ENCODE peak calls at places on chromosomes 1 and 21, in six cellular contexts. Y is heart right ventricle, I is OCI-LY7, Z is right cardiac atrium, V is left ventricle myocardium inferior, L is neural progenitor cell. D is an unnamed sample. For H3K4me1, the result is how much of the 10 kb centered on the place peaks cover.

GRCh38 chr1:175911138-175911537 is 167.7 kb upstream of the TNR start:
- DNase-seq in Y (no peak), I (no peak), Z (no peak), V (no peak), L (no peak), D (no peak)

GRCh38 chr1:200376521-200376920 is 33.3 kb downstream of the ZNF281 start:
- DNase-seq in Y (no peak), I (no peak), Z (no peak), V (no peak), L (no peak), D (no peak)

GRCh38 chr1:241240084-241240483 is 116.9 kb downstream of the RGS7 start:
- DNase-seq in Y (no peak), I (no peak), Z (no peak), V (no peak), L (no peak), D (no peak)

GRCh38 chr1:150072959-150073358 is 5.4 kb downstream of the VPS45 start:
- DNase-seq in Y (no peak), I (peak), Z (no peak), V (no peak), L (no peak), D (no peak)

GRCh38 chr1:31108861-31109260 is 43.3 kb upstream of the PUM1 start:
- DNase-seq in Y (no peak), I (no peak), Z (no peak), V (no peak), L (no peak), D (no peak)

GRCh38 chr1:193927550-193927949 is 741.1 kb upstream of the B3GALT2 start:
- DNase-seq in Y (no peak), I (peak), Z (no peak), V (no peak), L (no peak), D (no peak)

GRCh38 chr21:16330340-16331319 is 600.8 kb downstream of the USP25 start:
- DNase-seq in Y (peak), I (peak), Z (no peak), V (no peak), L (peak), D (no peak)

GRCh38 chr1:190170321-190170720 is 307.3 kb downstream of the BRINP3 start:
- DNase-seq in Y (no peak), I (no peak), Z (no peak), V (no peak), L (no peak), D (no peak)

GRCh38 chr1:207898836-207899235 is 12.1 kb downstream of the CD34 start:
- DNase-seq in Y (no peak), I (no peak), Z (no peak), V (no peak), L (no peak), D (no peak)

GRCh38 chr1:66302810-66303209 is 231.1 kb upstream of the SGIP1 start:
- DNase-seq in Y (no peak), I (no peak), Z (no peak), V (no peak), L (no peak), D (no peak)

GRCh38 chr1:145884675-145885074 is 991 bp downstream of the ANKRD35 start:
- DNase-seq in Y (no peak), I (no peak), Z (no peak), V (no peak), L (no peak), D (no peak)

GRCh38 chr1:210654176-210654786 is 325.6 kb downstream of the HHAT start:
- DNase-seq in Y (no peak), I (no peak), Z (no peak), V (no peak), L (no peak), D (no peak)

GRCh38 chr1:21946836-21947587 is 9.9 kb upstream of the HSPG2 start:
- DNase-seq in Y (no peak), I (no peak), Z (no peak), V (no peak), L (peak), D (no peak)

GRCh38 chr1:89175601-89176256 is at the start of gene GBP7:
- DNase-seq in Y (no peak), I (no peak), Z (no peak), V (no peak), L (no peak), D (no peak)

GRCh38 chr1:64172458-64172983 is 30.9 kb upstream of the UBE2U start:
- DNase-seq in Y (no peak), I (no peak), Z (no peak), V (no peak), L (no peak), D (no peak)

GRCh38 chr1:211831558-211832323 is 1.2 kb upstream of the LPGAT1 start:
- DNase-seq in Y (no peak), I (peak), Z (no peak), V (no peak), L (no peak), D (no peak)

GRCh38 chr1:209397910-209398309 is 185.6 kb upstream of the CAMK1G start:
- DNase-seq in Y (no peak), I (no peak), Z (no peak), V (no peak), L (no peak), D (no peak)

GRCh38 chr1:63042278-63042677 is 258.3 kb downstream of the ATG4C start:
- DNase-seq in Y (no peak), I (no peak), Z (no peak), V (no peak), L (peak), D (no peak)

GRCh38 chr21:28943631-28944030 is 49.0 kb downstream of the LTN1 start:
- DNase-seq in Y (no peak), I (no peak), Z (no peak), V (no peak), L (no peak), D (no peak)

GRCh38 chr1:31421404-31422040 is 8.5 kb downstream of the SERINC2 start:
- DNase-seq in Y (no peak), I (peak), Z (no peak), V (no peak), L (peak), D (no peak)

GRCh38 chr1:145887631-145888030 is 2.0 kb upstream of the ANKRD35 start:
- DNase-seq in Y (no peak), I (no peak), Z (no peak), V (no peak), L (no peak), D (no peak)

GRCh38 chr1:9589719-9590157 is 1.0 kb downstream of the TMEM201 start:
- DNase-seq in Y (no peak), I (peak), Z (no peak), V (no peak), L (no peak), D (peak)

GRCh38 chr1:25053576-25054075 is 123.5 kb upstream of the RUNX3 start:
- DNase-seq in Y (no peak), I (no peak), Z (no peak), V (no peak), L (no peak), D (no peak)

GRCh38 chr21:17585875-17586450 is 26.7 kb downstream of the BTG3 start:
- DNase-seq in Y (peak), I (peak), Z (no peak), V (no peak), L (peak), D (no peak)

GRCh38 chr21:23612210-23612609 is 1995.1 kb downstream of the MRPL39 start:
- DNase-seq in Y (no peak), I (no peak), Z (no peak), V (no peak), L (no peak), D (no peak)

GRCh38 chr1:6922096-6922931 is 137.1 kb downstream of the CAMTA1 start:
- DNase-seq in Y (peak), I (no peak), Z (peak), V (no peak), L (peak), D (no peak)

GRCh38 chr1:39842726-39843305 is 40.5 kb downstream of the TRIT1 start:
- DNase-seq in Y (no peak), I (no peak), Z (no peak), V (no peak), L (no peak), D (no peak)

GRCh38 chr1:215718888-215719287 is 151.8 kb downstream of the KCTD3 start:
- DNase-seq in Y (no peak), I (no peak), Z (no peak), V (no peak), L (no peak), D (no peak)

GRCh38 chr1:88685239-88685604 is 1.1 kb downstream of the PKN2 start:
- DNase-seq in Y (no peak), I (no peak), Z (no peak), V (no peak), L (no peak), D (no peak)

GRCh38 chr1:233238884-233239432 is 56.6 kb downstream of the PCNX2 start:
- DNase-seq in Y (no peak), I (no peak), Z (no peak), V (no peak), L (no peak), D (no peak)

GRCh38 chr1:228058981-228059535 is 23.4 kb upstream of the ARF1 start:
- DNase-seq in Y (no peak), I (no peak), Z (no peak), V (no peak), L (no peak), D (no peak)

GRCh38 chr1:48889088-48889487 is 112.4 kb upstream of the BEND5 start:
- DNase-seq in Y (no peak), I (no peak), Z (no peak), V (no peak), L (no peak), D (no peak)

GRCh38 chr1:154744352-154744751 is 125.7 kb downstream of the KCNN3 start:
- DNase-seq in Y (no peak), I (no peak), Z (peak), V (no peak), L (no peak), D (no peak)

GRCh38 chr1:45864765-45865164 is 61.4 kb downstream of the MAST2 start:
- DNase-seq in Y (no peak), I (no peak), Z (no peak), V (no peak), L (no peak), D (no peak)

GRCh38 chr1:1764876-1765478 is 13.3 kb downstream of the NADK start:
- DNase-seq in Y (no peak), I (no peak), Z (no peak), V (no peak), L (no peak), D (peak)

DNA sequence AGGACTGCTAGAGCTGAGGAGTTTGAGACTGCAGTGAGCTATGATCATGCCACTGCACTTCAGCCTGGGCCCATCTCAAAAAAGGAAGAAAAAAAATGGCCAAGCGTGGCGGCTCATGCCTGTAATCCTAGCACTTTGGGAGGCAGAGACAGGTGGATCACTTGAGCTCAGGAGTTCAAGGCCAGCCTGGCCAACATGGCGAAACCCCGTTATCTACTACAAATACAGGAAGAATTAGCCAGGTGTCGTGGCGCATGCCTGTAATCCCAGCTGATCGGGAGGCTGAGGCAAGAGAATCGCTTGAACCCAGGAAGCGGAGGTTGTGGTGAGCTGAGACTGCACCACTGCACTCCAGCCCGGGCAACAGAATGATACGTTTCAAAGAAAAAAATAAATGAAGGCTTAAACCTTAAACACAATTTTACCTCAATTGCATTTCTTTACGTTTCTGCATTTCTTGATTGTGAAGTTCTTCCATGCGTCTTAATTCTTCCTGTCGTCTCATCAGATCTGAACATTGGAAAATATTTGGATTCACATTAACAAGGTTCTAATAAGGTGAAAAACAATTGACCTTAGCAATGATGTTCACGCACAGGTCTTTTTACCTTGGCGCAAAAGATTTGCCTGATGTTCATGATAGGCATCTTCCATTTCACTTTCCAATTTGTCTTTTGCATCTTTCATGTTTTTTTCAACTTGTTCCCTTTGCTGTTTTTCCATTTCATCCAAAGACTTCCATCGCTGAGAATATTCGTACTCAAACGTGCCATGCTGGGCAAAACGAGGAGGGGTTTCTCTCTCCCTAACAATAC is 4.2 kb downstream of the SFPQ start:
- DNase-seq in Y (no peak), I (no peak), Z (no peak), V (no peak), L (no peak), D (no peak)
- H3K4me1 ChIP-seq in Y (half or more), I (under half), Z (under half), V (half or more), L (under half), D (half or more)

GRCh38 chr1:109791495-109792040 is 27.8 kb upstream of the EPS8L3 start:
- DNase-seq in Y (no peak), I (no peak), Z (no peak), V (no peak), L (no peak), D (no peak)
- H3K27ac ChIP-seq in Y (peak), I (no peak), Z (no peak), V (peak), L (no peak), D (peak)

DNA sequence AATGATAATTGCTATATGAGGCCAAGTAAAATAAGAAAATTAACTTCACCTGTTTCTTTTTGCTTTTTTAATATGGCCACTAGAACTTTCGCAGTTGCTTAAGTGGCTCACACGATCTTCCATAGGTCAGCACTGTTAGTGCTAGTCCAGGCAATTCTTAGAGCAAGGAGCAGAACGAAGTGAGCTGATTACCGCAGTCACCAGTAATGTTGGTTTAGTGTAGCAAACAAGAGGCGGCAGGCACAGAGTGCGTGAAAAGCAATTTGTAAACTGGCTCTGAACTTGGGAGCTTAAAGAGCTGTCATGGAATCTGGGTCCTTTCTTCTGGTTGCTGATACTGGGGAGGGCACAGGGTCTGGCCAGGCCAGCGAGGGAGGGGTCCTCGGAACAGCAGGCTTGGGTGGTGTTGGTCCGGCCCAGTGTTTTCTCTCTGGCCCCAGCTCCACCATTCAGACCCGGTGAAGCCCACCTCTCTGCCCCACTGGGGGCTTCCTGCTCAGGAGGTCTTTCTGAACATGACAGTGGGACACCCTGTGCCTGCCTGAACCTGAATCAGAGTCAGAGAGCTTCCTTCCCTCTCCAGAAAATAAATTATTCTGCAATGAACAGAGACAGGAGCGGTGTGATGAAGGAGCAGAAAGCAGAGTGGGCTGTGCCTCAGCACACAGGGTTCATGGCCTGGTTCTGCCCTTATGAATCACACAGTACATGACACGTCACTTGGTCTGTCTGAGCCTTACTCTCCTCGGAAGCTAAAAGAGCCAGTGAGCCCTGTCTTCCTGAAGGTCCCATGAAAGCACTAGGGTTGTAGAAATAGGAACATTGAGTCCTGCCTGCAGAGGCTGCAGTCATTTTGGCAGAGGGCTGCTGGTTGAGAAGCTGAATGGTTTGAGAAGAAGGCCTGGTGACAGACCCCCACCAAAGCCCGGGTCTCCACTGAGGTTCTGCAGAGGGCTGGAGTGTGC is 11.9 kb downstream of the ETS2 start:
- DNase-seq in Y (no peak), I (no peak), Z (no peak), V (no peak), L (no peak), D (no peak)
- H3K4me1 ChIP-seq in Y (under half), I (under half), Z (under half), V (half or more), L (under half), D (half or more)

DNA sequence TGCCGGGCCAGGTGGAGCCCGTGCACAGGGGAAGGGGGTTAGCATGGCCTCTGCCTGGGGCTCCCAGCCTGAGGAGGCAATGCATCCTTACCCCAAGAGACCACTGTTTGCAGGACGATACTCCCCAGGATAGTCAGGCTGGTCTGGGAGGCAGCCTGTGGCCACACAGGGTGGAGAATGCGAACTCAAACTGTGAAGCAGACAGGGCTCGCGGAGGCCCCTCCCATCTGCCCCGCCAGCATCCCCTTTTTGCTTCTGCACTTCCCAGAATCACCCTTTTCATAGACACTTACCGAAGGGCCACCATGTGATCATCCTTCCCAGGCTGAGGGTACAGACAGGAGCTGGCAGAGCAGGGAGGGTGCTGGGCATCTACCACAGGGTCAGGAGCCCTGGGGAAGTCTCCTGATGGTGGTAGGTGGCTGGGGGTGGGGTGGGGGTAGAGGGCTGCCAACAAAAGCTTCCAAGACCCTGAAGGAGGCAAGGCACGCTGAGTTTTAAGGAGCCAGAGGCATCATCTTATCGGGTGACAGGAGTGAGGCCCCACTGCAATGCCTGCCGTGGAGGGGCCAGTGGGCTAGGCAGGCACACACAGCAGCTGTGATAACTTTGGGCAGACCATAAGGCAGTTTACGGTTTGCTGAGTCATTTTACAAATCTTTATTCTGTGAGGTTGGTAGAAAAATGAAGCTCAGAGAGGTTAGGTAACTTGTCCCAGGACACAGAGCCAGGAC is 31.3 kb upstream of the BTG2 start:
- DNase-seq in Y (no peak), I (peak), Z (peak), V (peak), L (peak), D (peak)
- H3K27ac ChIP-seq in Y (peak), I (peak), Z (peak), V (peak), L (no peak), D (peak)

DNA sequence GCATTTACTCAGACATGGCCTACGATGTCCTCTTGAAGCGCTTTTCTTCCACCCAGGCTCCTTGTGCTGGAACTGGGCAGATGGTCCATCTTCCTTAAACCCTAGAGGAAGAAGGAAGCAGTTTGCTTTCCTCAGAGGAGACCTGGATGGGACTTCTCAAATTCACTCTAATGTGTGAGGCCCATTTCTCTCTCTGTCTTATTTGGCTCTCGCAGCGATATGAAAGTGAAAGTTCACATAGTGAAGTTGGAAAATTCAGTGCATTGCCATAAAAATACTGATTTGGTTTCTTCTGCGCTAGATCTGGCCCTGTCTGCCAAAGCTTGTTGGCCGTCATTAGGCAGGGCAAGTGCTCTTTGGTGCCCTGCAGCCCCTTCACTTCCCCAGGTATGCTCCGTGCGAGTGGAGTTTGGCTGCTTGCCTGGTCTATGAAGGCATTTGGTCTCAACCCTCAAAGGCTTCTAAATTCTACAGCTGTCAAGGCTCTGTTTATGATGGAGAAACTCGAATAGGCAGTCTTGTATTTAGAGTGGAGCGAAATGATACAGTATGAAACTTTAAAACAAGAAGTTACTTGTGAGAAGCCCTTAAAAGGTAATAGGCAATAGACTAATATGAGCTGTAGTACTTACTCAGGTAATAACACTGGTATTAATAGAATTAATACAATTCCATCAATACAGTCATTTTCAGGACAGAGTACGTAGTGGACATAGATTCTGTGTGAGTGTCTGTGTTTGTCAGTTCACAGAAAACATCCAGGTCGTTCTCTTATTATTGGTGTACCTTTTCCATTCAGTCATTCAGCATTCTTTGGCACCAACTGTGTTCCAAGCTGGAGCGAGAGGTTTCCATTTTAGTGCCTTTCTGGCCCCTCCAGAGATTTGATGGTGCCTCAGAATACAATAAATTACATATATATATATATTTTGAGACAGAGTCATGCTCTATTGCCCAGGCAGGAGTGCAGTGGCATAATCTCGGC is 20.5 kb downstream of the SZRD1 start:
- DNase-seq in Y (no peak), I (no peak), Z (no peak), V (no peak), L (no peak), D (no peak)
- H3K4me1 ChIP-seq in Y (half or more), I (under half), Z (under half), V (half or more), L (under half), D (half or more)

GRCh38 chr1:163173121-163173520 is 29.6 kb downstream of the RGS5 start:
- DNase-seq in Y (no peak), I (no peak), Z (no peak), V (no peak), L (no peak), D (no peak)
- H3K27ac ChIP-seq in Y (no peak), I (no peak), Z (no peak), V (peak), L (no peak), D (peak)

DNA sequence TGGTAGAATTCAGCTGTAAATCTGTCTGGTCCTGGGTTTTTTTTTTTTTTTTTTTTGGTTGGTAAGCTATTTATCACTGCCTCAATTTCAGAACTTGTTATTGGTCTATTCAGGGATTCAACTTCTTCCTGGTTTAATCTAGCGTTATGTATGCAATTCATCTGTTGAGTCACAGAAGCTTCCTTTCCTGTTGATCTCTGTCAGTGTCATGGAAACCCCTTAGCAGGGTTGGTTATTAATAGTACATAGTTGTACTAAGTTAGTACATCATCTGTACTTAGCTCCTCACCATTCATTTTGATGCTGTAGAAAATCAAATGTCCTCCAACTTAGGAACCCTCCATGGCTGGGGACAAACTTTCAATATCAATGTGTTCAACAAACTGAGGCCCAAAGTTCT is 51.0 kb upstream of the BARHL2 start:
- DNase-seq in Y (no peak), I (no peak), Z (no peak), V (no peak), L (no peak), D (no peak)
- H3K4me1 ChIP-seq in Y (under half), I (under half), Z (under half), V (under half), L (under half), D (under half)

D was measured in left lung.